ENCODE peak calls at places on chromosomes 7 and 10, in nine cellular contexts. E, F, K, T, U, W, R, G and P are unnamed samples.

GRCh38 chr7:1567082-1567771 is 2.6 kb downstream of the PSMG3 start:
- DNase-seq in E (peak; percentile 49), F (peak; percentile 71), K (no peak), T (no peak), U (peak; percentile 78), W (no peak), R (peak; percentile 79), G (peak; percentile 68), P (peak; percentile 80)

GRCh38 chr10:73871915-73872710 is 2.2 kb downstream of the CAMK2G start:
- DNase-seq in E (no peak), F (no peak), K (no peak), T (peak; percentile 56), U (peak; percentile 88), W (no peak), R (peak; percentile 36), G (no peak), P (no peak)

GRCh38 chr10:97060441-97061084 is 125.2 kb downstream of the SLIT1 start:
- DNase-seq in E (no peak), F (no peak), K (no peak), T (no peak), U (no peak), W (no peak), R (peak; percentile 7), G (no peak), P (no peak)

GRCh38 chr10:125982256-125982948 is 86.0 kb downstream of the FANK1 start:
- DNase-seq in E (peak; percentile 67), F (peak; percentile 64), K (peak; percentile 77), T (peak; percentile 50), U (peak; percentile 56), W (no peak), R (peak; percentile 74), G (no peak), P (peak; percentile 29)

GRCh38 chr10:21675157-21675796 is 141.2 kb downstream of the MLLT10 start:
- DNase-seq in E (peak; percentile 3), F (peak; percentile 37), K (peak; percentile 44), T (peak; percentile 16), U (peak; percentile 30), W (no peak), R (peak; percentile 29), G (no peak), P (peak; percentile 15)

GRCh38 chr10:21507066-21507669 is 18.3 kb downstream of the SKIDA1 start:
- DNase-seq in E (no peak), F (no peak), K (no peak), T (no peak), U (no peak), W (no peak), R (no peak), G (no peak), P (no peak)

GRCh38 chr10:104321226-104321625 is 17.0 kb downstream of the ITPRIP start:
- DNase-seq in E (no peak), F (no peak), K (no peak), T (no peak), U (no peak), W (no peak), R (no peak), G (no peak), P (no peak)

GRCh38 chr7:37448057-37448636 is 517 bp downstream of the ELMO1 start:
- DNase-seq in E (no peak), F (no peak), K (no peak), T (no peak), U (no peak), W (peak; percentile 43), R (no peak), G (no peak), P (peak; percentile 46)

GRCh38 chr7:36749282-36749960 is 25.1 kb upstream of the AOAH start:
- DNase-seq in E (peak; percentile 26), F (no peak), K (peak; percentile 64), T (no peak), U (no peak), W (no peak), R (peak; percentile 10), G (no peak), P (no peak)

GRCh38 chr7:142176901-142177300 is 65.4 kb downstream of the MGAM2 start:
- DNase-seq in E (no peak), F (no peak), K (no peak), T (no peak), U (no peak), W (no peak), R (no peak), G (no peak), P (no peak)

GRCh38 chr10:100184426-100185219 is 1.2 kb downstream of the ERLIN1 start:
- DNase-seq in E (no peak), F (peak; percentile 12), K (peak; percentile 27), T (no peak), U (peak; percentile 33), W (no peak), R (peak; percentile 23), G (no peak), P (no peak)

GRCh38 chr7:19971941-19972340 is 198.5 kb upstream of the TMEM196 start:
- DNase-seq in E (no peak), F (no peak), K (no peak), T (no peak), U (no peak), W (no peak), R (no peak), G (no peak), P (no peak)

GRCh38 chr7:131999193-131999592 is 442.8 kb upstream of the PODXL start:
- DNase-seq in E (no peak), F (no peak), K (no peak), T (no peak), U (no peak), W (no peak), R (no peak), G (no peak), P (no peak)

GRCh38 chr7:132002343-132002968 is 446.0 kb upstream of the PODXL start:
- DNase-seq in E (no peak), F (no peak), K (no peak), T (no peak), U (no peak), W (no peak), R (no peak), G (no peak), P (no peak)

GRCh38 chr7:132001166-132001565 is 444.7 kb upstream of the PODXL start:
- DNase-seq in E (no peak), F (no peak), K (no peak), T (no peak), U (no peak), W (no peak), R (no peak), G (no peak), P (no peak)

GRCh38 chr7:132009778-132010177 is 453.4 kb upstream of the PODXL start:
- DNase-seq in E (peak; percentile 86), F (no peak), K (peak; percentile 11), T (no peak), U (peak; percentile 52), W (no peak), R (no peak), G (no peak), P (no peak)

GRCh38 chr7:132004528-132004927 is 448.1 kb upstream of the PODXL start:
- DNase-seq in E (peak; percentile 80), F (no peak), K (peak; percentile 49), T (peak; percentile 4), U (no peak), W (no peak), R (no peak), G (no peak), P (peak; percentile 42)
- TF ChIP-seq CTCF in E (peak; percentile 60), F (peak; percentile 34), K (no peak), T (peak; percentile 53), U (no peak), W (no peak), R (peak; percentile 36), G (no peak), P (no peak)

GRCh38 chr10:36504752-36505151 is 620.6 kb upstream of the ANKRD30A start:
- DNase-seq in E (no peak), F (no peak), K (peak; percentile 45), T (no peak), U (no peak), W (no peak), R (no peak), G (no peak), P (no peak)
- TF ChIP-seq CTCF in E (peak; percentile 14), F (no peak), K (peak; percentile 13), T (no peak), U (no peak), W (no peak), R (no peak), G (no peak), P (no peak)

DNA sequence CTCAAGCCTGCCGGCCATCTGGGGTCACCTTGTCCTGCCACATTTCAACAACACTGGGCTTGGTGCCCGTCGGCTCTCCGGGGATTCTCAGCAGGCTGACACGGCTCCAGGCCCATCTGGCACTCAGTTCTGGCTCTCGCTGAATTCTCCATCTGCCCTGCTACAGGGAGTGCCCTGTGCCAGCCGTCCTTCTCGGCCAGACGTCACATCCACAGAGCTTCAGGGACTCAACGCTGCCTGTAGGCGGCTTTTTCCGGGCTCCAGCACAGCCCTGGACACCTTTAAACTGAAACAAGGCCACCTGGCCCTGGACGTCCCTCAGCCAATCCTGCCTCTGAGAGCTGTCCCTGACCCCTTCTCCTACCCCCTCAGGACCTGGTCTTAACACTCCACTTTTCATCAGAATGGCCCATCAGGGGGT is 43.0 kb downstream of the TMEM130 start:
- DNase-seq in E (no peak), F (no peak), K (peak; percentile 29), T (no peak), U (no peak), W (no peak), R (no peak), G (peak; percentile 67), P (peak; percentile 80)
- TF ChIP-seq CTCF in E (no peak), F (no peak), K (no peak), T (no peak), U (no peak), W (no peak), R (no peak), G (no peak), P (no peak)

GRCh38 chr10:109973430-109973829 is 34.4 kb upstream of the ADD3 start:
- DNase-seq in E (no peak), F (no peak), K (no peak), T (no peak), U (no peak), W (no peak), R (no peak), G (no peak), P (no peak)
- TF ChIP-seq CTCF in E (no peak), F (peak; percentile 22), K (no peak), T (no peak), U (no peak), W (peak; percentile 30), R (no peak), G (no peak), P (no peak)

DNA sequence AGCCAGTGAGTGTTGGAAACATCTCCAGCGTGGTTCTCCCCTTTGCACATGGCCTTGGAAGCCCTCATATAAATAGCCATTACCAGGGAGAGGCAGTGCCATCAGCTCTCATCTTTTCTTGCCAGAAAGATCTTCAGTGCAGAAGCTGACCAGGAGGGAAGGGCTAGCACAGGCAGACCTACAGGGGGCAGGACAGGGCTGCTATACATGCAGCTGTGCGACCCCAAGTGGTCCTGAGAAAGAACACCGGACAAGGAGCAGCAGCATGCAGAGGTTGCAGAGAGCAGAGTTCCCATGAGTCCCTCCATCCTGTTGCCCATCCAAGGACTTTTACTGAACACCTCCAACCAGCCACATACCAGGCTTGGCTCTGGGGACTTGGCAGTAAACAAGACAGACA is 17.1 kb downstream of the GRID1 start:
- DNase-seq in E (no peak), F (peak; percentile 28), K (peak; percentile 13), T (no peak), U (no peak), W (peak; percentile 33), R (no peak), G (no peak), P (no peak)
- TF ChIP-seq CTCF in E (peak; percentile 65), F (peak; percentile 82), K (peak; percentile 3), T (peak; percentile 37), U (no peak), W (peak; percentile 86), R (peak; percentile 35), G (no peak), P (no peak)